ENCODE peak calls at places on chromosomes 4 and X, in ten cellular contexts. I is psoas muscle; C is upper lobe of right lung; H is CD8-positive, alpha-beta T cell; D is tibial nerve; Y is lung; Z is neuronal stem cell; S is pancreas; V is NT2/D1; J is ascending aorta. U is an unnamed sample. For H3K4me1, the result is how much of the 10 kb centered on the place peaks cover.

GRCh38 chr4:55765070-55765469 is 54.5 kb upstream of the EXOC1L start:
- DNase-seq in I (no peak), C (no peak), H (no peak), D (no peak), Y (no peak), Z (no peak), S (no peak), V (no peak), J (no peak), U (no peak)

GRCh38 chrX:30888526-30889146 is 418 bp downstream of the TAB3 start:
- DNase-seq in I (no peak), C (no peak), H (no peak), D (no peak), Y (no peak), Z (no peak), S (peak), V (peak), J (no peak), U (peak)

GRCh38 chr4:79042079-79042674 is 102.9 kb upstream of the PAQR3 start:
- DNase-seq in I (no peak), C (no peak), H (no peak), D (peak), Y (no peak), Z (peak), S (no peak), V (no peak), J (no peak), U (no peak)

GRCh38 chrX:155022587-155022986 is at the start of gene F8:
- DNase-seq in I (no peak), C (no peak), H (no peak), D (no peak), Y (no peak), Z (no peak), S (no peak), V (no peak), J (no peak), U (no peak)

GRCh38 chr4:40334591-40335507 is at the start of gene CHRNA9:
- DNase-seq in I (no peak), C (no peak), H (no peak), D (no peak), Y (no peak), Z (peak), S (no peak), V (no peak), J (no peak), U (no peak)

GRCh38 chr4:71476240-71476639 is 137.4 kb downstream of the SLC4A4 start:
- DNase-seq in I (no peak), C (no peak), H (no peak), D (no peak), Y (no peak), Z (no peak), S (no peak), V (no peak), J (no peak), U (no peak)

GRCh38 chrX:37476571-37477188 is 94.8 kb upstream of the LANCL3 start:
- DNase-seq in I (no peak), C (no peak), H (no peak), D (no peak), Y (no peak), Z (no peak), S (no peak), V (peak), J (no peak), U (no peak)

GRCh38 chr4:176099314-176099713 is 33.7 kb downstream of the WDR17 start:
- DNase-seq in I (no peak), C (no peak), H (no peak), D (no peak), Y (no peak), Z (no peak), S (no peak), V (no peak), J (no peak), U (no peak)

GRCh38 chrX:118839334-118839958 is 15.8 kb downstream of the ZCCHC12 start:
- DNase-seq in I (peak), C (peak), H (peak), D (peak), Y (peak), Z (peak), S (peak), V (peak), J (peak), U (peak)

GRCh38 chr4:38088321-38088720 is 128.1 kb downstream of the PTTG2 start:
- DNase-seq in I (no peak), C (no peak), H (no peak), D (no peak), Y (no peak), Z (no peak), S (no peak), V (no peak), J (no peak), U (no peak)

GRCh38 chrX:79235899-79236298 is 91.4 kb downstream of the GPR174 start:
- DNase-seq in I (no peak), C (no peak), H (no peak), D (no peak), Y (no peak), Z (no peak), S (no peak), V (no peak), J (no peak), U (no peak)

GRCh38 chr4:40557741-40558140 is 71.9 kb downstream of the RBM47 start:
- DNase-seq in I (no peak), C (no peak), H (no peak), D (no peak), Y (no peak), Z (no peak), S (no peak), V (no peak), J (no peak), U (no peak)

GRCh38 chr4:103008875-103009729 is 10.4 kb downstream of the SLC9B1 start:
- DNase-seq in I (no peak), C (no peak), H (no peak), D (peak), Y (no peak), Z (peak), S (no peak), V (peak), J (no peak), U (peak)

GRCh38 chrX:114465689-114466088 is 118.2 kb upstream of the HTR2C start:
- DNase-seq in I (no peak), C (no peak), H (no peak), D (no peak), Y (no peak), Z (no peak), S (no peak), V (no peak), J (no peak), U (no peak)

GRCh38 chr4:102723511-102723910 is 37.3 kb downstream of the MANBA start:
- DNase-seq in I (no peak), C (no peak), H (no peak), D (no peak), Y (no peak), Z (no peak), S (no peak), V (no peak), J (no peak), U (no peak)

GRCh38 chrX:119292445-119292844 is 56.4 kb downstream of the PGRMC1 start:
- DNase-seq in I (no peak), C (no peak), H (no peak), D (no peak), Y (no peak), Z (no peak), S (no peak), V (no peak), J (no peak), U (no peak)

GRCh38 chr4:107131295-107131694 is 95.2 kb upstream of the DKK2 start:
- DNase-seq in I (no peak), C (no peak), H (no peak), D (no peak), Y (no peak), Z (no peak), S (no peak), V (no peak), J (no peak), U (no peak)

GRCh38 chr4:56844817-56845580 is 23.5 kb upstream of the SPINK2 start:
- DNase-seq in I (no peak), C (no peak), H (no peak), D (no peak), Y (no peak), Z (no peak), S (no peak), V (peak), J (no peak), U (no peak)

GRCh38 chr4:119025440-119025839 is 110.2 kb upstream of the MYOZ2 start:
- DNase-seq in I (peak), C (peak), H (no peak), D (peak), Y (peak), Z (no peak), S (no peak), V (no peak), J (no peak), U (no peak)

GRCh38 chr4:138736362-138736761 is 279.2 kb upstream of the NOCT start:
- DNase-seq in I (no peak), C (no peak), H (no peak), D (no peak), Y (no peak), Z (no peak), S (no peak), V (no peak), J (no peak), U (no peak)

GRCh38 chr4:2482693-2483092 is 13.8 kb downstream of the RNF4 start:
- DNase-seq in I (peak), C (no peak), H (no peak), D (peak), Y (no peak), Z (no peak), S (no peak), V (no peak), J (no peak), U (no peak)

GRCh38 chrX:70087857-70088256 is 25.6 kb downstream of the OTUD6A start:
- DNase-seq in I (no peak), C (no peak), H (no peak), D (peak), Y (no peak), Z (no peak), S (no peak), V (no peak), J (no peak), U (no peak)

GRCh38 chrX:136839196-136839595 is 41.3 kb downstream of the RBMX start:
- DNase-seq in I (no peak), C (no peak), H (no peak), D (no peak), Y (no peak), Z (no peak), S (no peak), V (no peak), J (no peak), U (no peak)

GRCh38 chr4:149426461-149426860 is 389.2 kb downstream of the IQCM start:
- DNase-seq in I (no peak), C (no peak), H (no peak), D (no peak), Y (no peak), Z (no peak), S (no peak), V (no peak), J (no peak), U (no peak)

GRCh38 chrX:69155786-69156520 is 9.3 kb downstream of the PJA1 start:
- DNase-seq in I (no peak), C (no peak), H (no peak), D (no peak), Y (no peak), Z (no peak), S (no peak), V (no peak), J (no peak), U (no peak)

GRCh38 chrX:13721819-13722527 is 12.4 kb downstream of the TRAPPC2 start:
- DNase-seq in I (no peak), C (no peak), H (no peak), D (no peak), Y (no peak), Z (no peak), S (no peak), V (no peak), J (no peak), U (peak)

GRCh38 chr4:83768146-83768545 is 232.2 kb downstream of the GPAT3 start:
- DNase-seq in I (no peak), C (no peak), H (no peak), D (no peak), Y (no peak), Z (no peak), S (no peak), V (no peak), J (no peak), U (no peak)

GRCh38 chr4:99390060-99390459 is 37.5 kb upstream of the ADH1C start:
- DNase-seq in I (no peak), C (no peak), H (no peak), D (no peak), Y (no peak), Z (no peak), S (no peak), V (no peak), J (no peak), U (no peak)

GRCh38 chr4:168908093-168908492 is 102.0 kb downstream of the CBR4 start:
- DNase-seq in I (no peak), C (no peak), H (no peak), D (no peak), Y (no peak), Z (no peak), S (no peak), V (no peak), J (no peak), U (no peak)

GRCh38 chrX:7146703-7147430 is 645 bp upstream of the STS start:
- DNase-seq in I (peak), C (no peak), H (no peak), D (peak), Y (peak), Z (no peak), S (peak), V (no peak), J (no peak), U (no peak)
- H3K4me1 ChIP-seq in I (under half), C (under half), H (under half), D (under half), Y (under half), Z (under half), S (under half), V (under half), J (under half), U (under half)

DNA sequence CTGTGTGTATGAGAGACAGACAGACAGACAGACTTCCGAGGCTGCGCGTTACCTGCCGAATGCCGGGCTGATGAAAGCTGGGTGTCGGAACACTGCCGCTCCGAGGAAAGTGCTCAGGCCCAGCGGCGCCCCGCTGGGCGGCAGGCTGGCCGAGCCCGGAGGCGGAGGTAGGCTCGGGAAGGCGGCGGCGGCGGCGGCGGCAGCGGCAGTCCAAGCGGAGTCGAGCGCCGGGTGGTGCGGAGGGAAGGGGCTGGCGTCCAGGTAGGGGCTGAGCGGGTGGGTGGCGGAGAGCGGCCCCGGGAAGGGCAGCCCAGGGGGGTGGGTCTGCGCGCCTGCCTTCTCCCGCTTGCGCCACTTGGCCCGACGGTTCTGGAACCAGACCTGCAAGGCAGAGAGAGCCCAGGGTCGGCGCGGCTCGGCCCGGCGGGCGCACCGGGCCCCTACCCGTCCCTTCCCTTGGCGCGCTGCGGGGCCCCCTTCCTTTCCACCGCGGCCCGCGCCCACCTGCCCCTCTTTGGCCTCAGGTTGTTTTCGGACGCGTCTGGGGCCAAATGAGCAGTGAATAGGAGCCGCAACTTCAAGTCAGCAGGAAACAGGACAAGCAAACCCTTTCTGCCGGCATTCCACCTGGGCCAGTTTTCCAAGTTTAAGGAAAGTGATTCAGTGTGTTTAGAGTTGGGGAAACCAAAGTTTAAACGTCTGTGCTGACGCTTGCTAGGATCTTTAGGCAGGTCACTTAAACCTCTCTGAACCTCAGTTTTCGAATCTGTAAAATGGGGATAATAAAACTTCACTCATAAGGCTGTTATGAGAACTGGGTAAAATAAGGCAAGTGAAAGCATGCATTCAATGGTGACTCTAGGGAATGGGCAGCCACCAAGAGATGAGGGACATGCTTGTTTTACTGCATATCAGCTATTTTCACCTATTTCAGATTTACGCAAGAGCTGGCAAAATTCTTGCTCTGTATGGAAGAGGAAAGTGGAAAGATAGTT is 8.4 kb downstream of the ARX start:
- DNase-seq in I (no peak), C (no peak), H (no peak), D (no peak), Y (no peak), Z (no peak), S (peak), V (no peak), J (no peak), U (no peak)
- H3K4me3 ChIP-seq in I (no peak), C (no peak), H (no peak), D (no peak), Y (no peak), Z (no peak), S (peak), V (no peak), J (no peak), U (peak)

DNA sequence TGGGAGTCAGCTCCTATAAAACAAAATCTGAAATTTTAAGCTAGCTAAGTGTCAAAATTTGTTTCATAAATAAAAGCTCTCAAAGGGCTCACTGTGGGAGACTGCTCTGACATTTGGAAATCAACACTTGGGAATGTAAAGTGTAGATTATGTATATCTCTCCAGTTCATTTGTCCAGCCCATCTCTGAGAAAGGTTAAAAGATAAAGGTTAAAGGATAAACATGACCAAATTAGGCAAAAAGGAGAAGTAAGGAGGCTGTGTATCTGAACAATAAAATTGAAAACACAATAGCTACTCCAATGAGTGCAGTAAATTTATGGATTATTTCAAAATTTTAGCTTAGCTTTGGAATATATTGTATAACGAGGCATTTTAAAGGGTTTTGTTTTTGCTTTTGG is 304.9 kb downstream of the UNC5C start:
- DNase-seq in I (no peak), C (no peak), H (no peak), D (no peak), Y (no peak), Z (no peak), S (no peak), V (no peak), J (no peak), U (no peak)
- H3K4me1 ChIP-seq in I (under half), C (under half), H (under half), D (under half), Y (under half), Z (under half), S (under half), V (under half), J (under half), U (under half)

GRCh38 chr4:15653430-15653829 is 1.7 kb downstream of the FBXL5 start:
- DNase-seq in I (no peak), C (no peak), H (no peak), D (no peak), Y (no peak), Z (no peak), S (no peak), V (no peak), J (no peak), U (no peak)
- H3K4me3 ChIP-seq in I (peak), C (peak), H (peak), D (peak), Y (no peak), Z (no peak), S (peak), V (peak), J (peak), U (peak)

DNA sequence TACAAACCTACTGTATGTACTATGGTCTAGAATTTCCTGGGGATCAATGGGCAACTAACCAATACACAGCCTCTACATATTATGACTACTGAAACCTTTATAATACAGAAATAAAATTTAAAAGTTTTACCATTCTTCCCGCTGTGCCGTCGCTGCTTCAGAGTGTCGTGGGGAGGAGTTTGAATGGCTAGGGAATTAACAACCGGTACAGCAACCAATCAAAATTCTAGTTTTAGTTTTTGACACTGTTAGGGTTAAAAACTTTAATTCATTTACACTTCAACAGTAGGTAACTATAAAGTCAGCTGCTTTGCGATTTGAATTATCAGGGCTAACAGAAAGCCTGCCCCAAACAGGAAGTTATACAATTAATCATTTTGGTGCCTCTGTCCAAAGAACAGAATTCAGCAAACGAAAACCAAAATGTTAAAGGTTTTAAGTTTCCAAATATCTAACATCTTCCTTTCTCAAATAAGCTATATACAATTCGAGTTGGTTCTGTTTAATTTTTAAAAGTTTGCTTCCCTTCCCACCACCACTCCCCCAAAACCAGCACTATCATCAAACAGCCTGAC is 2.3 kb downstream of the HNRNPD start:
- DNase-seq in I (no peak), C (no peak), H (no peak), D (no peak), Y (no peak), Z (no peak), S (no peak), V (no peak), J (no peak), U (no peak)
- H3K4me1 ChIP-seq in I (half or more), C (half or more), H (half or more), D (under half), Y (under half), Z (under half), S (under half), V (under half), J (under half), U (under half)

GRCh38 chrX:103464071-103464773 is 55.1 kb downstream of the RAB40A start:
- DNase-seq in I (no peak), C (no peak), H (no peak), D (peak), Y (no peak), Z (no peak), S (no peak), V (no peak), J (no peak), U (peak)
- H3K4me3 ChIP-seq in I (peak), C (peak), H (peak), D (peak), Y (no peak), Z (no peak), S (peak), V (no peak), J (peak), U (no peak)

GRCh38 chr4:14441550-14441949 is 560.7 kb upstream of the CPEB2 start:
- DNase-seq in I (no peak), C (no peak), H (no peak), D (no peak), Y (no peak), Z (no peak), S (no peak), V (no peak), J (no peak), U (no peak)
- H3K4me1 ChIP-seq in I (under half), C (under half), H (under half), D (under half), Y (under half), Z (under half), S (under half), V (under half), J (under half), U (under half)

U was measured in Caco-2.